ENCODE peak calls at places on chromosomes 6 and 20, in four cellular contexts. I is heart left ventricle, Q is IMR-90, H is stomach. L is an unnamed sample.

GRCh38 chr6:121760640-121761213 is 325.3 kb downstream of the GJA1 start:
- DNase-seq in I (no peak), Q (no peak), H (no peak), L (no peak)

GRCh38 chr6:36061236-36061635 is 33.6 kb downstream of the MAPK14 start:
- DNase-seq in I (no peak), Q (no peak), H (no peak), L (no peak)

GRCh38 chr6:155177369-155177961 is 86.3 kb upstream of the CLDN20 start:
- DNase-seq in I (no peak), Q (peak), H (peak), L (peak)

GRCh38 chr20:63900373-63900772 is 5.4 kb downstream of the DNAJC5 start:
- DNase-seq in I (no peak), Q (no peak), H (no peak), L (no peak)

GRCh38 chr6:150269857-150270223 is 99.0 kb upstream of the IYD start:
- DNase-seq in I (no peak), Q (peak), H (no peak), L (peak)

GRCh38 chr20:60065741-60066437 is 107.7 kb downstream of the CDH26 start:
- DNase-seq in I (no peak), Q (no peak), H (no peak), L (no peak)

GRCh38 chr6:138287144-138287955 is 69.1 kb upstream of the PBOV1 start:
- DNase-seq in I (no peak), Q (no peak), H (peak), L (peak)

GRCh38 chr6:36516991-36517390 is 30.3 kb downstream of the STK38 start:
- DNase-seq in I (no peak), Q (no peak), H (no peak), L (no peak)

GRCh38 chr20:51365670-51366069 is 176.8 kb downstream of the NFATC2 start:
- DNase-seq in I (no peak), Q (peak), H (no peak), L (peak)

GRCh38 chr6:98833101-98834059 is 994 bp upstream of the POU3F2 start:
- DNase-seq in I (no peak), Q (peak), H (no peak), L (peak)

GRCh38 chr6:117280922-117281321 is 15.6 kb downstream of the VGLL2 start:
- DNase-seq in I (no peak), Q (no peak), H (no peak), L (no peak)

GRCh38 chr20:8983478-8984345 is 85.2 kb upstream of the PLCB4 start:
- DNase-seq in I (no peak), Q (no peak), H (no peak), L (no peak)

DNA sequence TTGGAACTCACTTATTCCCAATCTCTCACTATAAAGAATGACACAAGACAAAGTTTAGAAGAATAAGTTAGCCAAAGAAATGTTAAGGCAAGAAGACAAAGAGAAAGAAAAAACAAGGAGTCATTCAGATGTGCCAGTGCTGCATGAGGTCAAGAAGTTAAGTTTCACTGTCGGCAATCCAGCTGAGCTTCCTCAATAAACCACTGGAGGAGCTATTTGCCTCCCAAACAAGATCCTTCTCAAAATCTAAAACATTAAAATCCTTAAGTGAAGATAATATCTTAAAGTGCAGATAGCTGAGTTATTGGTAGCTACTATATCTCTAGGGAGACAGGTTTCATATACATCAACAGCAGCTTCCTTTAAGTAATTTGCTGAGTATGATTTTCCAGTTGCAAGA is 512.3 kb downstream of the HDGFL1 start:
- DNase-seq in I (no peak), Q (no peak), H (no peak), L (no peak)
- TF ChIP-seq CTCF in I (no peak), Q (peak), H (no peak), L (no peak)

DNA sequence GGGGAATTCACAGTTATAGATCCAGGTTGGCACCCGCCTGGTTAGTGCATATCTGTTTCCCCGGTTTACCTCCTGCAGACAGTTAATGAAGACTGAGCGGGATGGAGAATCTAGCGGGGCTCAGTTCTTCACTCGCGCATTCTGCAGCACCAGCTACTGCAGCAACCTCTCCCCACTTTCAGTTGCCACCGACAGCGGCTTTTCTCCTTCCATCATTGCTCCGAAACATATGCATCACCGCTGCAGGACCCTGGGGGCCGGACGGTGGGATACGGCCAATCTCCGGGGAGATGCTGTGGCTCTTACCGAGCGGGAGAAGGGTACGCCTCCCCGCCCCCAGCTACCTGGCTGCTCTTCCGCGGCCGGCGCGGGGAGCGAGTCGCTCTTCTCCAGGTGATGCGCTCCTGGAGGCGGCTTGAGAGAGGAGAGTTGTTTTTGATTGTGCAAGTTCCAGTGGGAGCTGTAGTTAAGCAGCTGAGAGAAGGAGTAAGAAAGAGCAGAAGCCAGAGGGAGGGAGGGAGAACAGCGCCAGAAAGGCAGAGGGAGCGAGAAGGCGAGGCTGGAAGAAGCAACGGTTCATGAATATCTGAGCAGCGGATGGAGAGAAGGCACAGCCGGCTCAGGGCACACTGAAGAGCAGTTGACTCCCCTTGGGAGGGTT is at the start of gene SGK1:
- DNase-seq in I (no peak), Q (peak), H (no peak), L (peak)
- TF ChIP-seq CTCF in I (no peak), Q (peak), H (no peak), L (no peak)

DNA sequence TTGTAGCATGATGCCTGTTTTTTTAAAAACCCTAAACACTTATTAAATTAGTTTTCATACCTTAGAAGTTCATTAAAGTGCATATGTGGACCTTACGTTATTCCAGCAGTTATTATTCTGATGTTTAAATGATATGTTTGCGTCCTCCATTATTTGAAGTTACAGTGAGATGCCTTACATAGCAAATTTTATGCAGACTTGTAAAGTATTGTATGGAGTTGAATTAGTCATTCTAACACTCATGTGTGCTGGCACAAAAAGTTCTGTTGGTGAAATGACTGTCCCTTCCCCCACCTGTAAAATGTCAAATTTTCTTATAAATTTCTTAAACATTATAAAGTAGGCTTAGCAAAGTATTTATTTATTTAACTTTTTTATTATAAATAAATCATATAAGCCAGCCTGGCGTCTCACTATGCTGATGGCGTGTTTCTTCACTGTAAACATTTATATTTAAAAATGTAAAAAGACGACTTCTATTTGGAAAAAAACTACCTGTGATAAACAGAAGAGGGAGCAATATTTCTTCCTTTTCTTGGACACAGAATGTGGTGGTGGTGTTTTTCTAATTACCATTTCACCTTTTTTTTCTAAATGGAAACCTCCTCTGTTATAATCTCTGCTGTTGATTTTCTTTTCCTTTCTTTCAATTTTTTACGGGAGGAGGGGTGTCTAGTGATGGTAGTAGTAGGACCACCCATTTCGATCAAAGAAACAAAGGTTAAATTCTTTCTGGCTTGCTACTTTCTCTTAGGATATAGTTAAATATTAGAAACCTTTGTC is 155.4 kb downstream of the RFPL4B start:
- DNase-seq in I (no peak), Q (peak), H (no peak), L (no peak)
- TF ChIP-seq CTCF in I (peak), Q (peak), H (no peak), L (peak)

DNA sequence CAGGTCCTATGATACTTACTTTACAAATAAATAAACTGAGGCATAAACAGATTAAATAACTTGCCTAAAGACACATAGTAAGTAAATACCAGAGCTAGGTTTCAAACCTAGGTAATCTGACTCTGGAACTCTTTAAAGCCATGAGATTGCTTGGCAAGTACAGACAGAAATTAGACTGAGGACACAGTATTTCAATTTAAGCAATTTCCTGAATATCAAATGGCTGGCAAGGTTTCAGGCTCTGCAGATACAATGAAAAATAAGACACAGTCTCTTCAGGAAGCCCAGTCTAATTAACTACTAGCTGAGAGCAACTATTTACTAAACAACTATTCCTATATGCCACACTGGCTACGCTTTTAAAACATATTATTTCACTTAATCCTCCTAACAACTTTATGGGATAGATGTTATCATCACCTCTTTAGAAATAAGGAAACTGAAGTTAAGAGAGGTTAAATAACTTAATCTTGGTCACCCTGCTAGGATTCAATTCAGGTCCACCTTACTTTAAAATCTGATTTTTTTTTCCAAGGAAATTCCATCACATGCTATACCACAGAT is 4.3 kb downstream of the TRPC4AP start:
- DNase-seq in I (no peak), Q (peak), H (no peak), L (no peak)
- TF ChIP-seq CTCF in I (no peak), Q (no peak), H (no peak), L (no peak)

L was measured in HFFc6.